ENCODE peak calls at places on chromosome 9, in seven cellular contexts. Y is thyroid gland, E is lower leg skin, D is tibial nerve, X is K562, O is ovary, L is HCT116. A is an unnamed sample.

GRCh38 chr9:116274293-116274692 is 120.7 kb downstream of the PAPPA start:
- DNase-seq in Y (no peak), E (no peak), D (no peak), X (no peak), O (no peak), L (no peak), A (no peak)

GRCh38 chr9:89886281-89886700 is 281.5 kb downstream of the GADD45G start:
- DNase-seq in Y (peak; percentile 46), E (peak; percentile 48), D (no peak), X (no peak), O (no peak), L (no peak), A (no peak)

GRCh38 chr9:82031538-82032280 is 43.1 kb downstream of the SPATA31D1 start:
- DNase-seq in Y (peak; percentile 25), E (peak; percentile 92), D (peak; percentile 50), X (no peak), O (no peak), L (peak; percentile 28), A (peak; percentile 22)

GRCh38 chr9:32395483-32396216 is 11.2 kb downstream of the ACO1 start:
- DNase-seq in Y (peak; percentile 23), E (no peak), D (peak; percentile 70), X (no peak), O (peak; percentile 35), L (no peak), A (peak; percentile 34)

GRCh38 chr9:136943291-136944093 is 1.0 kb downstream of the FBXW5 start:
- DNase-seq in Y (peak; percentile 42), E (no peak), D (no peak), X (peak; percentile 73), O (peak; percentile 29), L (no peak), A (peak; percentile 91)

GRCh38 chr9:102479191-102479590 is 515.9 kb upstream of the CYLC2 start:
- DNase-seq in Y (no peak), E (no peak), D (no peak), X (no peak), O (no peak), L (no peak), A (peak; percentile 22)

GRCh38 chr9:42852133-42852532 is 668.7 kb downstream of the SPATA31A6 start:
- DNase-seq in Y (peak; percentile 44), E (no peak), D (peak; percentile 12), X (no peak), O (peak; percentile 25), L (no peak), A (peak; percentile 26)

GRCh38 chr9:127955294-127956015 is 17.8 kb upstream of the DPM2 start:
- DNase-seq in Y (peak; percentile 73), E (peak; percentile 94), D (no peak), X (peak; percentile 79), O (no peak), L (peak; percentile 98), A (peak; percentile 96)

GRCh38 chr9:110104201-110104845 is 103.6 kb downstream of the C9orf152 start:
- DNase-seq in Y (peak; percentile 26), E (no peak), D (no peak), X (no peak), O (no peak), L (no peak), A (no peak)

GRCh38 chr9:108039491-108039890 is 549.9 kb upstream of the KLF4 start:
- DNase-seq in Y (no peak), E (no peak), D (no peak), X (no peak), O (no peak), L (no peak), A (no peak)

GRCh38 chr9:98991981-98992884 is 48.5 kb downstream of the COL15A1 start:
- DNase-seq in Y (no peak), E (peak; percentile 77), D (no peak), X (no peak), O (no peak), L (no peak), A (no peak)

GRCh38 chr9:134493471-134494272 is 147.9 kb upstream of the COL5A1 start:
- DNase-seq in Y (no peak), E (peak; percentile 82), D (no peak), X (no peak), O (no peak), L (no peak), A (no peak)

GRCh38 chr9:108683245-108683644 is 172.5 kb downstream of the ACTL7B start:
- DNase-seq in Y (no peak), E (peak; percentile 63), D (no peak), X (no peak), O (no peak), L (no peak), A (no peak)

GRCh38 chr9:63817622-63818518 is 1467.1 kb downstream of the FOXD4L5 start:
- DNase-seq in Y (peak; percentile 47), E (peak; percentile 96), D (no peak), X (peak; percentile 12), O (peak; percentile 18), L (no peak), A (no peak)

GRCh38 chr9:137162505-137163100 is 7.2 kb downstream of the LRRC26 start:
- DNase-seq in Y (peak; percentile 54), E (no peak), D (no peak), X (no peak), O (no peak), L (no peak), A (no peak)

GRCh38 chr9:33452828-33453271 is 5.5 kb upstream of the AQP3 start:
- DNase-seq in Y (peak; percentile 40), E (peak; percentile 90), D (no peak), X (peak; percentile 54), O (no peak), L (peak; percentile 63), A (peak; percentile 81)

GRCh38 chr9:29150606-29151005 is 1577.3 kb upstream of the C9orf72 start:
- DNase-seq in Y (no peak), E (no peak), D (no peak), X (no peak), O (no peak), L (no peak), A (no peak)

GRCh38 chr9:90038778-90039177 is 434.0 kb downstream of the GADD45G start:
- DNase-seq in Y (no peak), E (no peak), D (no peak), X (no peak), O (no peak), L (no peak), A (no peak)

GRCh38 chr9:137278061-137278912 is 761 bp downstream of the TOR4A start:
- DNase-seq in Y (no peak), E (peak; percentile 88), D (no peak), X (peak; percentile 64), O (no peak), L (no peak), A (no peak)

GRCh38 chr9:98502311-98502975 is 206.3 kb downstream of the GABBR2 start:
- DNase-seq in Y (peak; percentile 40), E (no peak), D (no peak), X (no peak), O (no peak), L (no peak), A (no peak)

GRCh38 chr9:19028835-19029451 is 4.1 kb downstream of the SAXO1 start:
- DNase-seq in Y (peak; percentile 31), E (no peak), D (peak; percentile 45), X (peak; percentile 54), O (no peak), L (peak; percentile 52), A (peak; percentile 61)
- TF ChIP-seq POLR2A in Y (no peak), E (no peak), D (no peak), X (no peak), O (no peak), L (no peak), A (no peak)

DNA sequence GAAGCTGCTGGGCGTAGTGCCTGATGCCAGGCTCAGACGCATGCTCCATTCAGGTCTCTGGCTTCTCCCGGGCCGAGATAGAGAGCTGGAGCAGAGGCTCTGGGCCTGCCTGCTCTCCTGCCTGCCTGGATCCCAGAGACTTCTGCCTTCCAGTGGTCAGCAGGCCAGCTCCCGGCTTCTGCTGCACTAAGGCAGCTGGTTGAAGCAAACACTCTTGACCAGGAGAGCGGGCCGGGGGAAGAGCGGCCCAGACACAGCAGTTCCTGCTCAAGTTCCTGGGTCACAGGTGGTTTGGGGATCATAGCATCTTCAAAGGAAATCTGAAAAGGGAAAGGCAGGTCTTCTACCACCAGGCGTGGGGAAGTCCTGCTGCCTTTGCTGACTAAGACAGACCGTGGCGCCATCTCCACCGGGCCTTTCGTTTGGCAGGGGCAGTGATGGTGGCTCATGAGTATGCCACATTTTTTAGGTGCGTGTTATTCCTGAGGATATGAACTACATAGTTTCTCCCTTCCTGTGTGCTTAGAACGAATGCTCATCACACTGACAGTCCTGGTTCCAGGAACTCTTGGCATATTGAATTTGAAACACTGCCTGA is 31.1 kb downstream of the AK8 start:
- DNase-seq in Y (no peak), E (no peak), D (no peak), X (no peak), O (no peak), L (no peak), A (no peak)
- TF ChIP-seq POLR2A in Y (no peak), E (no peak), D (no peak), X (no peak), O (no peak), L (no peak), A (no peak)

DNA sequence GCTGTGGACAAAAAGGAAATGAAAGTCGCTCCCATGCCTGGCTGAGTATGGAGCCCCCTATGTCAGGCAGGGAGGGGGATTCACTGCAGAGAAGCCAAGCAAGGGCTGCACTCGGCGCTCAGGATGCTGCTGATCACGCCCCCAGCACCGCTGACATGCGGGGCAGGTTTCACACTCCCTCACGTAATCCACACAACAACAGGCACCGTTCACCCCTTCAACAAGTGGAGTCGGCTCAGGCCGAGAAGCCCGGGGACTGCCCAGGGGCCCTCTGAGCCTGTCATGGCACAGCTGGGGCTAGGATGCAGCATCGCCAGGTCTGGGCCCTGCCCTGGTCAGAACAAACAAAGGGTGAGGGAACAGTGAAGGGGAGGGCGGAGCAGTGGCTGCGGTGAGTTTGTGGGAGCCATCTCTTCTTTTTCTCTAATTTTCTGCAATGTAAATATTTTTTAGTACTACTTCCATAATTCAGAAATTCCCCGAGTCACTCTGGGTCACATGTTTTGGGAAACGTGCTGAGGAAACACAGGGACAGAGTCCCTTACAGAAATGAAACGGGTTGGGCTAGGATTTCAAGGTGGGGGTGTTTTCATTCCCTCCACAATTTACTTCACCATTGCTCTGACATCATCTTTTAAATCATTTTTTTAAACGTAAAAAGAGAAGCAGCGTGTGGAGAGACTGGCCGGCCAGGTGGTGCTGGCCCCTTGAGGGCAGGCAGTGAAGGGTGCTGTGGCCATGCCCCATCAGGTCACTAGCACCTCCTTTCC is 49.8 kb downstream of the PRRT1B start:
- DNase-seq in Y (no peak), E (no peak), D (no peak), X (no peak), O (no peak), L (no peak), A (no peak)
- TF ChIP-seq POLR2A in Y (no peak), E (no peak), D (no peak), X (no peak), O (no peak), L (no peak), A (no peak)

DNA sequence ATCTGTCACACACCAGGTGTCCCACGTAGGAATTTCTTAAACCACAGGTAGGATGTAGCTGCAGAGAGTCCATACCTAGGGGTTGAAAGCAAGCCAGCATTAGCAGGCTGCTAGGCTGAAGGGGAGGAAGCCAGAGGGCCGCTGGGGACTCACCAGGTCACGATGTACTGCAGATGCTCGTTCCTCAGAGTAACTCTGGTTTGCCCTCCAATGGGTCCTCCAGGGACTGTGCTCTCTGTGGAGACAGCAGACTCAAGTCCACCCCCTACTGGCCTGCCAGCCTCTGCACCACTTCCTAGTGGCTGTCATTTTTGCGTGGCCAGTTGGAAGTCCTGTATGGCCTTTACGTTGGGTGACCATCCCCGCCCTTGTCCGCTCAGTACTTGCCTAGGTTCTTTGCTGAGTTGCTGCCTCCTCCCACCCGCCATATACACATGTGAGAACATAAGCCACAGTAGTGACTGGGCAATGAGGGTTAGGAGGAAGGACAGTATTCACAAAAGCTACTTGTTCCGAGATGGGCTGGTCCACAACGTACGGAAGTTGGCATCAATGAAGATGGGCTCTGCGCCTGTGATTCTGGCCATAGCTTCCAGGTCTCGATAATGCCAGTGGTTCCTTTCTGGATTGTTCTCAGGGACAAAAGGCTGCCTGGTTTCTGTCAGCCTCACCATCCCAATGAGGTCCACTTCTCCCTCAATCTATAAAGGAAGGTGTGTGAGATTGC is 4.1 kb downstream of the RPL7A start:
- DNase-seq in Y (no peak), E (no peak), D (no peak), X (peak; percentile 38), O (no peak), L (no peak), A (peak; percentile 58)
- TF ChIP-seq POLR2A in Y (no peak), E (no peak), D (no peak), X (peak; percentile 86), O (no peak), L (no peak), A (no peak)